ENCODE peak calls at places on chromosomes 16 and 17, in five cellular contexts. A is mucosa of descending colon; D is CD4-positive, alpha-beta T cell; K is neural progenitor cell; B is tibial nerve. T is an unnamed sample.

GRCh38 chr16:88810166-88810867 is 1.4 kb downstream of the APRT start:
- DNase-seq in D (no peak), K (no peak), A (no peak), B (no peak), T (no peak)

GRCh38 chr16:35200662-35201061 is 1741.2 kb downstream of the TP53TG3F start:
- DNase-seq in D (no peak), K (no peak), B (no peak), A (no peak), T (no peak)

GRCh38 chr16:81548901-81549546 is 104.4 kb downstream of the CMIP start:
- DNase-seq in D (no peak), K (no peak), B (no peak), A (peak), T (no peak)

GRCh38 chr16:3519581-3519980 is 18.8 kb downstream of the CLUAP1 start:
- DNase-seq in D (no peak), A (no peak), B (no peak), K (no peak), T (no peak)

GRCh38 chr17:81794509-81794908 is 9.4 kb upstream of the GCGR start:
- DNase-seq in A (peak), K (peak), B (no peak), D (no peak), T (no peak)

GRCh38 chr16:80682435-80683070 is 121.8 kb downstream of the CDYL2 start:
- DNase-seq in B (no peak), A (no peak), K (no peak), D (no peak), T (no peak)

GRCh38 chr17:43702636-43703035 is 40.9 kb upstream of the MEOX1 start:
- DNase-seq in K (no peak), B (no peak), D (no peak), A (no peak), T (no peak)

GRCh38 chr16:10077861-10078260 is 104.4 kb downstream of the GRIN2A start:
- DNase-seq in B (no peak), K (no peak), A (no peak), D (no peak), T (no peak)

GRCh38 chr16:80743273-80743672 is 61.1 kb downstream of the CDYL2 start:
- DNase-seq in D (no peak), K (no peak), B (no peak), A (no peak), T (no peak)

GRCh38 chr17:41451154-41451728 is 10.5 kb upstream of the KRT38 start:
- DNase-seq in K (no peak), A (no peak), B (no peak), D (no peak), T (no peak)

GRCh38 chr16:57530104-57530522 is 6.3 kb downstream of the CCDC102A start:
- DNase-seq in B (no peak), A (no peak), D (peak), K (no peak), T (peak)

GRCh38 chr16:1575578-1575977 is 36.3 kb downstream of the IFT140 start:
- DNase-seq in D (no peak), A (no peak), K (no peak), B (no peak), T (no peak)

GRCh38 chr17:59765038-59765437 is 57.6 kb downstream of the VMP1 start:
- DNase-seq in A (no peak), K (no peak), D (no peak), B (no peak), T (no peak)

GRCh38 chr17:77560841-77561240 is 397.7 kb upstream of the TNRC6C start:
- DNase-seq in K (no peak), D (no peak), A (no peak), B (no peak), T (no peak)

GRCh38 chr17:80992077-80992947 is 671 bp downstream of the CHMP6 start:
- DNase-seq in K (peak), D (no peak), B (no peak), A (no peak), T (no peak)

GRCh38 chr17:74408830-74409229 is 23.1 kb upstream of the GPRC5C start:
- DNase-seq in K (no peak), A (no peak), B (no peak), D (no peak), T (no peak)

GRCh38 chr16:57341441-57342303 is 16.9 kb upstream of the CCL22 start:
- DNase-seq in A (peak), B (no peak), D (no peak), K (no peak), T (no peak)

GRCh38 chr16:10984509-10984908 is 40.1 kb downstream of the CLEC16A start:
- DNase-seq in B (no peak), D (no peak), K (no peak), A (no peak), T (no peak)

GRCh38 chr17:82807101-82807500 is 32.7 kb downstream of the ZNF750 start:
- DNase-seq in B (no peak), A (no peak), D (no peak), K (no peak), T (no peak)

GRCh38 chr16:64648282-64648681 is 473.6 kb downstream of the CDH11 start:
- DNase-seq in D (no peak), B (no peak), K (no peak), A (no peak), T (no peak)

GRCh38 chr16:64657316-64658011 is 464.4 kb downstream of the CDH11 start:
- DNase-seq in D (no peak), B (no peak), K (no peak), A (no peak), T (no peak)

GRCh38 chr16:64659863-64660262 is 462.0 kb downstream of the CDH11 start:
- DNase-seq in A (no peak), B (no peak), K (no peak), D (no peak), T (no peak)

GRCh38 chr16:64656471-64656870 is 465.4 kb downstream of the CDH11 start:
- DNase-seq in A (no peak), K (no peak), D (no peak), B (no peak), T (no peak)

GRCh38 chr16:64654137-64654652 is 467.7 kb downstream of the CDH11 start:
- DNase-seq in A (no peak), B (no peak), K (no peak), D (no peak), T (no peak)
- TF ChIP-seq CTCF in A (no peak), B (no peak), K (no peak), D (no peak), T (no peak)

GRCh38 chr17:71084219-71084618 is 914.9 kb downstream of the KCNJ2 start:
- DNase-seq in K (peak), B (no peak), D (no peak), A (peak), T (no peak)
- TF ChIP-seq CTCF in K (peak), B (no peak), D (no peak), A (no peak), T (no peak)

GRCh38 chr17:39352511-39352910 is 48.9 kb downstream of the FBXL20 start:
- DNase-seq in K (no peak), B (no peak), A (no peak), D (no peak), T (no peak)
- TF ChIP-seq CTCF in K (no peak), B (no peak), A (no peak), D (no peak), T (no peak)

DNA sequence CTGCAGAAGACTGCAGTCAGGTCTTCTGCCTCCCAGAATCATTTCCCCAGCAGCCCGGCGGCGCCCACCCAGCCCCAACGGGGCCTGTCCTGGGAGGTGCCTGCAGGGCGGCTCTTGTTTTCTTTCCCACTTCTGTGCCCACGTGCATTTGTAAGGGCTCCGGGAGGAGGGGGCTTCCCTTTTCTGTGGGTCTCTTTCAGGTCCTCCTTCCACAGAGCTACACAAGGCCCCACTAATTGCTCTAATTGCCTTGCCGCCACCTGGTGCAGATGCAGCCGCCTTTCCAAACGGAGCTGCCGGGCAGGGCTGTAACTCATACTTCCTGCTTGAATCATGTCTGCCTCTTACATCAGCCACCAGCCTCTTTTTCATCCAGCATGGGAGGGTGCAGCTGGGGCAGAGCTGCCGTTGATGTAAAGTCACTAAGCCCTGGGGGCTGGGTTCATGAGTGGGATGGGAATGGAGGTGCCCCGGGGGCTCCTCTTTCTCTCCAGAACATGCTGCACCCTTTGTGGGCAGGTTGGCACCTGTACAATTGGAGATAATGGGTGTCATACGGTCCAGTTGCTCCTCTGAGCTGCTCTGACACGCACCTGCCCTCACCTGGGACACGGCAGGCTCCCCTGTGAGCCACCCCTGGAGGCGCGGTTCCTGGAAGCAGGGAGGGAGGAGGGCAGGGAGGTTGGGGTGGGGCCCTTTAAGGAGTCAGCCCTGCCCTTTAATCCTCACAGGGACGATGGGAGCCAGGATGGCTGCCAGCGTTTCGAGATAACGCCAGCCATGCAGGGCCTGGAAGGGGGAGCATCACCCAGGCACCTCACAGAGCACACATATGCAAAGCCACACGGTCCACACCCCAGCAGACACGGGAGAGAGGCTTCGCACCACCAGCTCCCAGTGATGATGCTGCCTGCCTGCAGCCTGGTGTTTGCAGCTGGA is 41.1 kb upstream of the KLHDC4 start:
- DNase-seq in B (no peak), K (no peak), A (peak), D (peak), T (no peak)
- TF ChIP-seq CTCF in B (no peak), K (no peak), A (no peak), D (no peak), T (no peak)

DNA sequence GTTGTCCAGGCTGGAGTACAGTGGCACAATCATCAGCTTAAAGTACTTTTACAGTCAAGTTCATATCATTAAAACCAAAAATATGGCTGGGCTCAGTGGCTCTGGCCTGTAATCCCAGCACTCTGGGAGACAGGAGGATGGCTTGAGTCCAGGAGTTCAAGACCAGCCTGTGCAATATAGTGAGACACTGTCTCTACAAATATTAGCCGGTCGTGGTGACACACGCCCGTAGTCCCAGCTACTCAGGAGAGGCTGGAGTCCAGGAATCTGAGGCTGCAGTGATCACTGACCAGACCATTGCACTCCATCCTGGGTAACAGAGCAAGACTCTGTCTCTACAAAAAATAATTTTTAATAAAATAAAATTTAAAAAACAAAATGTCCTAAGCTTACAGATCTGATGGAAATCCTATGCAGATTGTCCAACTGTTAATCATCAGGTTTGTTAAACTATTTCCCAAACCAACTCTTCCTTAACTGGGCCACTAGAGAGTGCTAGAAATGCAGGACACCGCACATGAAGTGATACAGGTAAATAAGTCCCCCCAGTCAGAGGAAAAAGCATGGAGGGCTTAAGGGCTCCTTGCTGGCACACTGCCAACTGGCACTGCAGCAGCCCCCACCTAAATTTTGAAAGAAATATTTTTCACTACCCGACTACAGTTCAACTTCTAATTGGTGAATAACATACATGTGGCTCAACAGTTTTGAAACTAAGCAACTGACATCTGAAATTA is 2.8 kb downstream of the USP22 start:
- DNase-seq in A (peak), D (no peak), K (peak), B (no peak), T (no peak)
- TF ChIP-seq CTCF in A (no peak), D (peak), K (peak), B (peak), T (no peak)

GRCh38 chr17:2122641-2123302 is 67.9 kb downstream of the HIC1 start:
- DNase-seq in K (peak), B (no peak), A (peak), D (no peak), T (no peak)
- TF ChIP-seq CTCF in K (no peak), B (no peak), A (no peak), D (no peak), T (no peak)

GRCh38 chr17:62987136-62987535 is 21.1 kb downstream of the TANC2 start:
- DNase-seq in D (no peak), A (no peak), K (peak), B (no peak), T (no peak)
- TF ChIP-seq CTCF in D (no peak), A (no peak), K (peak), B (no peak), T (no peak)

GRCh38 chr17:40303009-40303657 is 5.8 kb upstream of the RARA start:
- DNase-seq in D (peak), B (no peak), A (peak), K (peak), T (no peak)

GRCh38 chr17:40304464-40304863 is 4.5 kb upstream of the RARA start:
- DNase-seq in K (no peak), D (no peak), A (no peak), B (no peak), T (no peak)

GRCh38 chr17:40298726-40299125 is 10.3 kb upstream of the RARA start:
- DNase-seq in B (no peak), A (no peak), D (no peak), K (no peak), T (no peak)

GRCh38 chr17:40303706-40304450 is 5.1 kb upstream of the RARA start:
- DNase-seq in K (no peak), B (no peak), D (no peak), A (no peak), T (no peak)

GRCh38 chr17:40301315-40301714 is 7.7 kb upstream of the RARA start:
- DNase-seq in D (no peak), K (no peak), B (no peak), A (peak), T (no peak)
- TF ChIP-seq CTCF in D (no peak), K (peak), B (no peak), A (no peak), T (no peak)

DNA sequence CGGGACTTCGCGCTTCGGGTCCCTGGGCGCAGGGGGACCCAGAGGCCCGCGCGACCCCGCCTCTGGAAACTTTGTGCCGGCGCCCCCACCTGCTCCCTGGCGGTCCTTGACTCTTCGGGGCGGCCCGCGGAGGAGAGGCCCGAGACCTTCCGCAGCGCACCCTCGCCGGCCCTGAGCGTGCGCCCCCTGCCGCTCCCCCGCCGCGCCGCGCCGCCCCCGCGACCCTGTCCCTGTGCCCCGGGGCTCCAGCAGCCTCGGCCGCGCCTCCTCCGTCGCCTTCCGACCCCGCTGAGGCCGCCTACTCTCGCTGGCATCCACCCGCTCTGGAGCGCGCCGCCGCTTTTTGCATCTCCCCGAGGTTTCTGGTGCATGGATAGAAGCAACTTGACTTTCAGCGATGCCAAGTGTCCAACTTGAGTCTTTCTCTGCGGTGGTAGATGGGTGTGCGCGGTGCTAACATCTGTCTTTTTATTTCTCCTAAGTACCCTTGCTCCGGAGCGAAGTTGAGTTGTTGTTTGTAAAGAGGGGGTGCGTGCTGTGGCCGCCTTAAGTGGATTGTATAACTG is 414 bp downstream of the DUSP14 start:
- DNase-seq in B (peak), A (peak), K (peak), D (peak), T (no peak)
- TF ChIP-seq CTCF in B (peak), A (no peak), K (peak), D (peak), T (no peak)

DNA sequence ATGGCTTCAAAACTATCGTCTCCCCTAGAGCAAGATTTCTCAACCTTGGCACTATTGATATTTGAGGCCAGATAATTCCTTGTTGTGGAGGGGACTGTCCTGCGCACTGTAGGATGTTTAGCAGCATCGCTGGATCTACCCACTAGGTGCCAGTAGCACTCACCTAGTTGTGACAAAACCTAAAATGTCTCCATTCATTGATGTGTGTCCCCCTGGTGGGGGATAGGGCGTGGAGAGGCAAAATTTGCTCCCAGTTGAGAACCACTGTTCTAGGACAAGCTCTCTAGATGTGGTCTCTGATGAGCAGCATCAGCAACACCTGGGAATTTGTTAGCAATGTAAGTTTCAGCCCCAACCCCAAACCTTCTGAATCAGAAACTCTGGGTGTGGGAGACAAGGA is 259.0 kb downstream of the XYLT1 start:
- DNase-seq in B (no peak), A (peak), D (peak), K (peak), T (no peak)
- TF ChIP-seq CTCF in B (no peak), A (no peak), D (peak), K (peak), T (no peak)

T was measured in omental fat pad.